ENCODE peak calls at places on chromosomes 11 and 22, in ten cellular contexts. One of them, this sample, is unnamed.

GRCh38 chr11:31779268-31779879 is 31.7 kb downstream of the PAX6 start:
- DNase-seq in CD4-positive, alpha-beta memory T cell: no peak
- DNase-seq in body of pancreas: no peak
- DNase-seq in iPS DF 6.9: no peak
- DNase-seq in GM23338: no peak
- DNase-seq in neuronal stem cell: no peak
- DNase-seq in right atrium auricular region: no peak
- DNase-seq in esophagus squamous epithelium: no peak
- DNase-seq in left ventricle myocardium inferior: no peak
- DNase-seq in CD8-positive, alpha-beta T cell: no peak
- DNase-seq in this sample: no peak

GRCh38 chr11:360326-361280 is 8.7 kb upstream of the B4GALNT4 start:
- DNase-seq in CD4-positive, alpha-beta memory T cell: no peak
- DNase-seq in body of pancreas: no peak
- DNase-seq in iPS DF 6.9: no peak
- DNase-seq in GM23338: no peak
- DNase-seq in neuronal stem cell: no peak
- DNase-seq in right atrium auricular region: no peak
- DNase-seq in esophagus squamous epithelium: no peak
- DNase-seq in left ventricle myocardium inferior: no peak
- DNase-seq in CD8-positive, alpha-beta T cell: no peak
- DNase-seq in this sample: no peak

GRCh38 chr11:126334665-126335462 is 20.6 kb upstream of the ST3GAL4 start:
- DNase-seq in CD4-positive, alpha-beta memory T cell: no peak
- DNase-seq in body of pancreas: no peak
- DNase-seq in iPS DF 6.9: no peak
- DNase-seq in GM23338: no peak
- DNase-seq in neuronal stem cell: no peak
- DNase-seq in right atrium auricular region: no peak
- DNase-seq in esophagus squamous epithelium: no peak
- DNase-seq in left ventricle myocardium inferior: no peak
- DNase-seq in CD8-positive, alpha-beta T cell: no peak
- DNase-seq in this sample: peak; percentile 52

GRCh38 chr22:50600967-50601668 is 525 bp downstream of the MAPK8IP2 start:
- DNase-seq in CD4-positive, alpha-beta memory T cell: no peak
- DNase-seq in body of pancreas: no peak
- DNase-seq in iPS DF 6.9: no peak
- DNase-seq in GM23338: no peak
- DNase-seq in neuronal stem cell: no peak
- DNase-seq in right atrium auricular region: no peak
- DNase-seq in esophagus squamous epithelium: no peak
- DNase-seq in left ventricle myocardium inferior: no peak
- DNase-seq in CD8-positive, alpha-beta T cell: no peak
- DNase-seq in this sample: no peak

GRCh38 chr11:44916797-44917196 is 33.9 kb downstream of the TP53I11 start:
- DNase-seq in CD4-positive, alpha-beta memory T cell: no peak
- DNase-seq in body of pancreas: no peak
- DNase-seq in iPS DF 6.9: no peak
- DNase-seq in GM23338: no peak
- DNase-seq in neuronal stem cell: no peak
- DNase-seq in right atrium auricular region: no peak
- DNase-seq in esophagus squamous epithelium: no peak
- DNase-seq in left ventricle myocardium inferior: no peak
- DNase-seq in CD8-positive, alpha-beta T cell: no peak
- DNase-seq in this sample: no peak

GRCh38 chr11:32464078-32464477 is 28.7 kb upstream of the WT1 start:
- DNase-seq in CD4-positive, alpha-beta memory T cell: no peak
- DNase-seq in body of pancreas: no peak
- DNase-seq in iPS DF 6.9: no peak
- DNase-seq in GM23338: no peak
- DNase-seq in neuronal stem cell: no peak
- DNase-seq in right atrium auricular region: no peak
- DNase-seq in esophagus squamous epithelium: no peak
- DNase-seq in left ventricle myocardium inferior: no peak
- DNase-seq in CD8-positive, alpha-beta T cell: no peak
- DNase-seq in this sample: no peak

GRCh38 chr11:17386331-17387084 is 2.0 kb downstream of the KCNJ11 start:
- DNase-seq in CD4-positive, alpha-beta memory T cell: peak; percentile 17
- DNase-seq in body of pancreas: peak; percentile 79
- DNase-seq in iPS DF 6.9: no peak
- DNase-seq in GM23338: peak; percentile 73
- DNase-seq in neuronal stem cell: no peak
- DNase-seq in right atrium auricular region: no peak
- DNase-seq in esophagus squamous epithelium: no peak
- DNase-seq in left ventricle myocardium inferior: peak; percentile 65
- DNase-seq in CD8-positive, alpha-beta T cell: peak; percentile 28
- DNase-seq in this sample: peak; percentile 84

GRCh38 chr11:17163742-17164141 is 44.0 kb downstream of the PIK3C2A start:
- DNase-seq in CD4-positive, alpha-beta memory T cell: no peak
- DNase-seq in body of pancreas: no peak
- DNase-seq in iPS DF 6.9: no peak
- DNase-seq in GM23338: no peak
- DNase-seq in neuronal stem cell: no peak
- DNase-seq in right atrium auricular region: no peak
- DNase-seq in esophagus squamous epithelium: no peak
- DNase-seq in left ventricle myocardium inferior: no peak
- DNase-seq in CD8-positive, alpha-beta T cell: no peak
- DNase-seq in this sample: no peak

GRCh38 chr11:2377511-2378443 is 667 bp downstream of the CD81 start:
- DNase-seq in CD4-positive, alpha-beta memory T cell: peak; percentile 66
- DNase-seq in body of pancreas: peak; percentile 80
- DNase-seq in iPS DF 6.9: no peak
- DNase-seq in GM23338: peak; percentile 82
- DNase-seq in neuronal stem cell: peak; percentile 56
- DNase-seq in right atrium auricular region: no peak
- DNase-seq in esophagus squamous epithelium: no peak
- DNase-seq in left ventricle myocardium inferior: peak; percentile 75
- DNase-seq in CD8-positive, alpha-beta T cell: peak; percentile 60
- DNase-seq in this sample: peak; percentile 87

GRCh38 chr22:17980638-17981051 is 43.7 kb downstream of the MICAL3 start:
- DNase-seq in CD4-positive, alpha-beta memory T cell: peak; percentile 52
- DNase-seq in body of pancreas: no peak
- DNase-seq in iPS DF 6.9: no peak
- DNase-seq in GM23338: no peak
- DNase-seq in neuronal stem cell: no peak
- DNase-seq in right atrium auricular region: no peak
- DNase-seq in esophagus squamous epithelium: no peak
- DNase-seq in left ventricle myocardium inferior: peak; percentile 31
- DNase-seq in CD8-positive, alpha-beta T cell: peak; percentile 38
- DNase-seq in this sample: no peak

DNA sequence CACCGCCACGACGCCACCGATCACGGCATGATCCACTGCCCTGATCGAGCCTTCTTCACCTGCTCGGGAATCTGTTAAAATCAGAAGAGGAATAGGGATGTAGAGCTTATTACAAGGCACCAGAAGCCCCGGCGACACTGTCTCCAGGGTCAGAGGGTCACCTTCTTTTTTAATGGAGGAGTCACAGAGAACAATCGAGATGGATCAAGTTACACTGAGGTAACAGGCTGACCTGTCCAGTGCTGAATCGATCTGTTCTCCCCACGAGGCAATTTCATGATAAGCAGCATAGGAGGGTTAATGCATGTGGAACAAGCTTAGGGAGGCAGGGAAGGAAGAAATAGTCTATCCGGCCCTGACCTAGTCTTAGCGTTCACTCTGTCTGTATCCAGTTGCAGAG is 325.5 kb downstream of the CADM1 start:
- DNase-seq in CD4-positive, alpha-beta memory T cell: no peak
- DNase-seq in body of pancreas: no peak
- DNase-seq in iPS DF 6.9: no peak
- DNase-seq in GM23338: peak; percentile 31
- DNase-seq in neuronal stem cell: peak; percentile 18
- DNase-seq in right atrium auricular region: peak; percentile 44
- DNase-seq in esophagus squamous epithelium: no peak
- DNase-seq in left ventricle myocardium inferior: no peak
- DNase-seq in CD8-positive, alpha-beta T cell: no peak
- DNase-seq in this sample: no peak
- H3K27me3 ChIP-seq in CD4-positive, alpha-beta memory T cell: no peaks in the 10 kb centered on the region
- H3K27me3 ChIP-seq in body of pancreas: no peaks in the 10 kb centered on the region
- H3K27me3 ChIP-seq in iPS DF 6.9: no peaks in the 10 kb centered on the region
- H3K27me3 ChIP-seq in GM23338: no peaks in the 10 kb centered on the region
- H3K27me3 ChIP-seq in neuronal stem cell: no peaks in the 10 kb centered on the region
- H3K27me3 ChIP-seq in right atrium auricular region: no peaks in the 10 kb centered on the region
- H3K27me3 ChIP-seq in esophagus squamous epithelium: no peaks in the 10 kb centered on the region
- H3K27me3 ChIP-seq in left ventricle myocardium inferior: no peaks in the 10 kb centered on the region
- H3K27me3 ChIP-seq in CD8-positive, alpha-beta T cell: no peaks in the 10 kb centered on the region
- H3K27me3 ChIP-seq in this sample: no peaks in the 10 kb centered on the region

GRCh38 chr11:129384415-129384814 is 8.8 kb downstream of the BARX2 start:
- DNase-seq in CD4-positive, alpha-beta memory T cell: no peak
- DNase-seq in body of pancreas: no peak
- DNase-seq in iPS DF 6.9: no peak
- DNase-seq in GM23338: no peak
- DNase-seq in neuronal stem cell: no peak
- DNase-seq in right atrium auricular region: no peak
- DNase-seq in esophagus squamous epithelium: no peak
- DNase-seq in left ventricle myocardium inferior: no peak
- DNase-seq in CD8-positive, alpha-beta T cell: no peak
- DNase-seq in this sample: no peak
- H3K27me3 ChIP-seq in CD4-positive, alpha-beta memory T cell: peaks cover 3% of the 10 kb centered on the region
- H3K27me3 ChIP-seq in body of pancreas: no peaks in the 10 kb centered on the region
- H3K27me3 ChIP-seq in iPS DF 6.9: no peaks in the 10 kb centered on the region
- H3K27me3 ChIP-seq in GM23338: peaks cover 7% of the 10 kb centered on the region
- H3K27me3 ChIP-seq in neuronal stem cell: no peaks in the 10 kb centered on the region
- H3K27me3 ChIP-seq in right atrium auricular region: no peaks in the 10 kb centered on the region
- H3K27me3 ChIP-seq in esophagus squamous epithelium: no peaks in the 10 kb centered on the region
- H3K27me3 ChIP-seq in left ventricle myocardium inferior: peaks cover 87% of the 10 kb centered on the region
- H3K27me3 ChIP-seq in CD8-positive, alpha-beta T cell: no peaks in the 10 kb centered on the region
- H3K27me3 ChIP-seq in this sample: no peaks in the 10 kb centered on the region

DNA sequence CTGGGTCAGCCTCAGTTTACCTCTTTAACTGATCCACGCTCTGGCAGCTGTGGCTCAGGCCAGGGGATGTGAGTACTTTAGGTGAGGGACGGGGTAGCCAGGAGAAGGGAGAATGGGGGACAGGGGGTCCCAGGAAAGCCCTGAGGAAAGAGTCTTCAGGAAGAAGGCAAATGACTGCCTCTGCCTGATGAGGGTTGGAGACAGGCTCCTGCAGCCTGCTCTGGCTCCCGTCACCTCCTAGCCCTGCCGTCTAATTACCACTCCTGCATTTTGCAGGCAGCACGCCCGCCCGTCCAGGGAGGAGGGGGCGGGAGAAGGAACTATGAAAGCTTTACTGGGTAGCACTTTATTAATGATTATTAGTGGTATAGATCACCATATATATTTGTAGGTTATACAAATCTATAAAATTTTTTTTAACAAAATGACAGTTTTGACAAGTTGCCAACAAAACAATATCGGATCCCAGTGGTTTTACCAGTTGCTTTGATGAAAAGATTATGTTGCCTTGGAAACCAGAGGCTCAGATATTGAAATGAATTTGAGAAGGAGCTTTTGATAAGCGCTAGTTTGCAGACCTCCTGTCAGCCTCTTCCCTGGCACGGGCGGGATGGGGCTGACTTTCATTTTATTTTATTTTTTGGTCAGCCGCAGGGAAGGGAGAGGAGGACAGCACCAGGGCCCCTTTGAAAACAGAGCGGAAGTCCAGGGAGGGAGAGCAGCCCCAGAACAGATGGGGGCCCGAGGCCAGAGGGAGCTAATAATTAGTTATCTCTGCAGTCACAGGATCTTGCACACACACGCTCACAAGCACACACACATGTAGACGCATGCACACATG is 116.8 kb downstream of the CEP164 start:
- DNase-seq in CD4-positive, alpha-beta memory T cell: no peak
- DNase-seq in body of pancreas: no peak
- DNase-seq in iPS DF 6.9: no peak
- DNase-seq in GM23338: no peak
- DNase-seq in neuronal stem cell: no peak
- DNase-seq in right atrium auricular region: no peak
- DNase-seq in esophagus squamous epithelium: no peak
- DNase-seq in left ventricle myocardium inferior: no peak
- DNase-seq in CD8-positive, alpha-beta T cell: no peak
- DNase-seq in this sample: no peak
- H3K27me3 ChIP-seq in CD4-positive, alpha-beta memory T cell: no peaks in the 10 kb centered on the region
- H3K27me3 ChIP-seq in body of pancreas: no peaks in the 10 kb centered on the region
- H3K27me3 ChIP-seq in iPS DF 6.9: no peaks in the 10 kb centered on the region
- H3K27me3 ChIP-seq in GM23338: no peaks in the 10 kb centered on the region
- H3K27me3 ChIP-seq in neuronal stem cell: no peaks in the 10 kb centered on the region
- H3K27me3 ChIP-seq in right atrium auricular region: no peaks in the 10 kb centered on the region
- H3K27me3 ChIP-seq in esophagus squamous epithelium: no peaks in the 10 kb centered on the region
- H3K27me3 ChIP-seq in left ventricle myocardium inferior: peaks cover 23% of the 10 kb centered on the region
- H3K27me3 ChIP-seq in CD8-positive, alpha-beta T cell: no peaks in the 10 kb centered on the region
- H3K27me3 ChIP-seq in this sample: no peaks in the 10 kb centered on the region

GRCh38 chr11:65526744-65527143 is 1.9 kb downstream of the SCYL1 start:
- DNase-seq in CD4-positive, alpha-beta memory T cell: no peak
- DNase-seq in body of pancreas: no peak
- DNase-seq in iPS DF 6.9: no peak
- DNase-seq in GM23338: no peak
- DNase-seq in neuronal stem cell: no peak
- DNase-seq in right atrium auricular region: no peak
- DNase-seq in esophagus squamous epithelium: no peak
- DNase-seq in left ventricle myocardium inferior: no peak
- DNase-seq in CD8-positive, alpha-beta T cell: no peak
- DNase-seq in this sample: no peak

GRCh38 chr11:65525659-65526480 is 987 bp downstream of the SCYL1 start:
- DNase-seq in CD4-positive, alpha-beta memory T cell: peak; percentile 24
- DNase-seq in body of pancreas: no peak
- DNase-seq in iPS DF 6.9: no peak
- DNase-seq in GM23338: no peak
- DNase-seq in neuronal stem cell: no peak
- DNase-seq in right atrium auricular region: no peak
- DNase-seq in esophagus squamous epithelium: no peak
- DNase-seq in left ventricle myocardium inferior: no peak
- DNase-seq in CD8-positive, alpha-beta T cell: no peak
- DNase-seq in this sample: no peak

GRCh38 chr11:65524747-65525658 is at the start of gene SCYL1:
- DNase-seq in CD4-positive, alpha-beta memory T cell: peak; percentile 75
- DNase-seq in body of pancreas: peak; percentile 84
- DNase-seq in iPS DF 6.9: no peak
- DNase-seq in GM23338: peak; percentile 79
- DNase-seq in neuronal stem cell: peak; percentile 80
- DNase-seq in right atrium auricular region: peak; percentile 79
- DNase-seq in esophagus squamous epithelium: peak; percentile 46
- DNase-seq in left ventricle myocardium inferior: peak; percentile 82
- DNase-seq in CD8-positive, alpha-beta T cell: peak; percentile 84
- DNase-seq in this sample: no peak

GRCh38 chr11:65524010-65524746 is 705 bp upstream of the SCYL1 start:
- DNase-seq in CD4-positive, alpha-beta memory T cell: no peak
- DNase-seq in body of pancreas: peak; percentile 54
- DNase-seq in iPS DF 6.9: no peak
- DNase-seq in GM23338: no peak
- DNase-seq in neuronal stem cell: no peak
- DNase-seq in right atrium auricular region: no peak
- DNase-seq in esophagus squamous epithelium: no peak
- DNase-seq in left ventricle myocardium inferior: peak; percentile 52
- DNase-seq in CD8-positive, alpha-beta T cell: no peak
- DNase-seq in this sample: no peak

DNA sequence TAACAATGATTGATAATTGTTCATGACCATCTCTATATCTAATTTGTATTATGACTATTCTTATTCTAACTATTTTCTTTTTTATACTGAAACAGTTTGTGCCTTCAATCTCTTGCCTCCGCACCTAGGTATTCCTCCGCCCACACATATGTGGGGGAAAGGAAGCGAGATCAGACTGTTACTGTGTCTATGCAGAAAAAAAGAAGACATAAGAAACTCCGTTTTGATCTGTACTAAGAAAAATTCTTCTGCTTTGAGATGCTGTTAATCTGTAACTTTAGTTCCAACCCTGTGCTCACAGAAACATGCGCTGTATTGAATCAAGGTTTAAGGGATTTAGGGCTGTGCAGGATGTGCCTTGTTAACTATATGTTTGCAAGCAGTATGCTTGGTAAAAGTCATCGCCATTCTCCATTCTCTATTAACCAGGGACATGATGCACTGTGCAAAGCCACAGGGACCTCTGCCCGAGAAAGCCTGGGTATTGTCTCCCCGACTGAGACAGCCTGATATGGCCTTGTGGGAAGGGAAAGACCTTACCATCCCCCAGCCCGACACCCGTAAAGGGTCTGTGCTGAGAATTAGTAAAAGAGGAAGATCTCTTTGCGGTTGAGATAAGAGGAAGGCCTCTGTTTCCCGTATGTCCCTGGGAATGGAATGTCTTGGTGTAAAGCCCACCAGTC is 2.1 kb upstream of the SCYL1 start:
- DNase-seq in CD4-positive, alpha-beta memory T cell: peak; percentile 52
- DNase-seq in body of pancreas: no peak
- DNase-seq in iPS DF 6.9: no peak
- DNase-seq in GM23338: no peak
- DNase-seq in neuronal stem cell: no peak
- DNase-seq in right atrium auricular region: no peak
- DNase-seq in esophagus squamous epithelium: no peak
- DNase-seq in left ventricle myocardium inferior: peak; percentile 13
- DNase-seq in CD8-positive, alpha-beta T cell: no peak
- DNase-seq in this sample: no peak
- H3K27me3 ChIP-seq in CD4-positive, alpha-beta memory T cell: no peaks in the 10 kb centered on the region
- H3K27me3 ChIP-seq in body of pancreas: no peaks in the 10 kb centered on the region
- H3K27me3 ChIP-seq in iPS DF 6.9: peaks cover 2% of the 10 kb centered on the region
- H3K27me3 ChIP-seq in GM23338: peaks cover 5% of the 10 kb centered on the region
- H3K27me3 ChIP-seq in neuronal stem cell: no peaks in the 10 kb centered on the region
- H3K27me3 ChIP-seq in right atrium auricular region: no peaks in the 10 kb centered on the region
- H3K27me3 ChIP-seq in esophagus squamous epithelium: no peaks in the 10 kb centered on the region
- H3K27me3 ChIP-seq in left ventricle myocardium inferior: no peaks in the 10 kb centered on the region
- H3K27me3 ChIP-seq in CD8-positive, alpha-beta T cell: no peaks in the 10 kb centered on the region
- H3K27me3 ChIP-seq in this sample: no peaks in the 10 kb centered on the region